ENCODE peak calls at places on chromosomes 1 and 21, in ten cellular contexts. R is upper lobe of left lung; S is T-helper 17 cell; C is left cardiac atrium; N is activated CD8-positive, alpha-beta T cell treated with anti-CD3 and anti-CD28 coated beads for 36 hours; U is A549; Y is right cardiac atrium; J is K562; X is CD4-positive, alpha-beta T cell; B is central memory CD8-positive, alpha-beta T cell. T is an unnamed sample.

GRCh38 chr1:26900815-26901511 is 696 bp upstream of the GPATCH3 start:
- ATAC-seq in R (no peak), S (no peak), C (no peak), N (no peak), U (no peak), Y (no peak), J (peak), X (no peak), B (no peak), T (no peak)

GRCh38 chr1:75796376-75797272 is at the start of gene MSH4:
- ATAC-seq in R (peak), S (peak), C (peak), N (peak), U (peak), Y (peak), J (peak), X (no peak), B (no peak), T (peak)

GRCh38 chr1:57423135-57424131 is at the start of gene DAB1:
- ATAC-seq in R (no peak), S (peak), C (peak), N (peak), U (peak), Y (peak), J (no peak), X (no peak), B (no peak), T (peak)

GRCh38 chr1:9442266-9442846 is 96.9 kb upstream of the SLC25A33 start:
- ATAC-seq in R (no peak), S (no peak), C (no peak), N (no peak), U (no peak), Y (no peak), J (no peak), X (no peak), B (no peak), T (no peak)

GRCh38 chr1:229046251-229046853 is 224.6 kb upstream of the RAB4A start:
- ATAC-seq in R (no peak), S (no peak), C (no peak), N (no peak), U (no peak), Y (peak), J (no peak), X (no peak), B (no peak), T (no peak)

GRCh38 chr1:56644064-56644940 is 812 bp upstream of the PRKAA2 start:
- ATAC-seq in R (peak), S (no peak), C (peak), N (no peak), U (peak), Y (peak), J (no peak), X (no peak), B (no peak), T (peak)

GRCh38 chr1:175530981-175531380 is 212.4 kb downstream of the TNR start:
- ATAC-seq in R (no peak), S (no peak), C (no peak), N (no peak), U (no peak), Y (no peak), J (no peak), X (no peak), B (no peak), T (no peak)

GRCh38 chr1:231284441-231284840 is 43.4 kb downstream of the GNPAT start:
- ATAC-seq in R (no peak), S (no peak), C (no peak), N (no peak), U (no peak), Y (no peak), J (no peak), X (no peak), B (no peak), T (no peak)

GRCh38 chr21:25835397-25835796 is 100.6 kb downstream of the GABPA start:
- ATAC-seq in R (no peak), S (no peak), C (peak), N (no peak), U (no peak), Y (no peak), J (no peak), X (no peak), B (no peak), T (no peak)

GRCh38 chr1:18573170-18573569 is 57.5 kb upstream of the PAX7 start:
- ATAC-seq in R (no peak), S (no peak), C (no peak), N (no peak), U (no peak), Y (no peak), J (no peak), X (no peak), B (no peak), T (no peak)

GRCh38 chr1:39507230-39507928 is 15.9 kb downstream of the BMP8A start:
- ATAC-seq in R (no peak), S (no peak), C (no peak), N (no peak), U (peak), Y (no peak), J (peak), X (no peak), B (no peak), T (peak)

GRCh38 chr1:195376190-195376589 is 1232.0 kb downstream of the KCNT2 start:
- ATAC-seq in R (no peak), S (no peak), C (no peak), N (no peak), U (no peak), Y (no peak), J (no peak), X (no peak), B (no peak), T (peak)

GRCh38 chr1:218521414-218522169 is 176.5 kb downstream of the TGFB2 start:
- ATAC-seq in R (peak), S (no peak), C (peak), N (no peak), U (peak), Y (peak), J (peak), X (no peak), B (no peak), T (peak)

GRCh38 chr1:226603030-226603960 is 54.7 kb downstream of the STUM start:
- ATAC-seq in R (peak), S (no peak), C (peak), N (no peak), U (no peak), Y (peak), J (no peak), X (no peak), B (no peak), T (peak)

GRCh38 chr21:43333301-43334062 is 93.4 kb downstream of the SIK1 start:
- ATAC-seq in R (peak), S (no peak), C (peak), N (peak), U (peak), Y (peak), J (no peak), X (no peak), B (no peak), T (peak)

GRCh38 chr1:228045871-228046270 is 36.6 kb upstream of the ARF1 start:
- ATAC-seq in R (no peak), S (no peak), C (no peak), N (no peak), U (no peak), Y (no peak), J (no peak), X (no peak), B (no peak), T (no peak)

GRCh38 chr1:24558902-24559791 is 3.3 kb downstream of the NCMAP start:
- ATAC-seq in R (peak), S (no peak), C (peak), N (no peak), U (peak), Y (peak), J (peak), X (no peak), B (no peak), T (peak)